ENCODE peak calls at places on chromosomes 12 and 14, in nine cellular contexts. V is A549, B is HepG2, R is GM12878, M is GM23338, H is SK-N-SH, Q is HL-60, C is K562, W is HCT116. F is an unnamed sample.

GRCh38 chr12:6996040-6996441 is 22.2 kb downstream of the LPCAT3 start:
- DNase-seq in H (no peak), V (no peak), B (peak), M (no peak), C (peak), R (no peak), W (peak), Q (peak), F (no peak)

GRCh38 chr12:3747976-3748619 is 4.8 kb downstream of the CRACR2A start:
- DNase-seq in W (no peak), Q (no peak), C (no peak), M (no peak), R (no peak), B (no peak), H (no peak), V (no peak), F (no peak)

GRCh38 chr12:6688543-6688999 is 604 bp downstream of the ZNF384 start:
- DNase-seq in M (no peak), V (no peak), W (no peak), C (no peak), Q (peak), R (peak), H (peak), B (no peak), F (no peak)

GRCh38 chr12:103198499-103198898 is 241.0 kb downstream of the ASCL1 start:
- DNase-seq in B (no peak), H (no peak), Q (no peak), W (no peak), V (no peak), M (peak), C (no peak), R (no peak), F (no peak)

GRCh38 chr12:131351319-131352028 is 359.4 kb upstream of the SFSWAP start:
- DNase-seq in W (peak), Q (no peak), M (no peak), R (peak), V (peak), B (no peak), H (peak), C (peak), F (no peak)

GRCh38 chr12:95066091-95066855 is 7.1 kb downstream of the NR2C1 start:
- DNase-seq in V (no peak), M (no peak), H (no peak), W (no peak), C (no peak), B (no peak), Q (no peak), R (no peak), F (no peak)

GRCh38 chr12:6772331-6772695 is at the start of gene LAG3:
- DNase-seq in B (no peak), H (no peak), R (no peak), W (no peak), Q (no peak), C (no peak), V (no peak), M (no peak), F (no peak)

GRCh38 chr12:65540140-65540539 is 261.7 kb downstream of the MSRB3 start:
- DNase-seq in H (no peak), C (no peak), B (no peak), Q (no peak), W (no peak), M (no peak), R (no peak), V (no peak), F (no peak)

GRCh38 chr14:85622986-85623385 is 93.0 kb downstream of the FLRT2 start:
- DNase-seq in B (no peak), H (no peak), C (no peak), M (no peak), W (no peak), R (no peak), V (no peak), Q (no peak), F (no peak)

GRCh38 chr14:74933925-74934435 is 10.9 kb upstream of the RPS6KL1 start:
- DNase-seq in R (no peak), M (no peak), C (no peak), B (no peak), H (no peak), Q (no peak), W (no peak), V (no peak), F (no peak)

GRCh38 chr12:4451694-4452093 is 6.1 kb upstream of the FGF6 start:
- DNase-seq in B (no peak), C (no peak), V (no peak), H (no peak), R (no peak), Q (peak), M (no peak), W (no peak), F (no peak)

GRCh38 chr14:73188501-73188903 is 48.8 kb upstream of the PAPLN start:
- DNase-seq in H (no peak), R (no peak), Q (no peak), M (no peak), V (peak), B (no peak), W (no peak), C (no peak), F (no peak)

DNA sequence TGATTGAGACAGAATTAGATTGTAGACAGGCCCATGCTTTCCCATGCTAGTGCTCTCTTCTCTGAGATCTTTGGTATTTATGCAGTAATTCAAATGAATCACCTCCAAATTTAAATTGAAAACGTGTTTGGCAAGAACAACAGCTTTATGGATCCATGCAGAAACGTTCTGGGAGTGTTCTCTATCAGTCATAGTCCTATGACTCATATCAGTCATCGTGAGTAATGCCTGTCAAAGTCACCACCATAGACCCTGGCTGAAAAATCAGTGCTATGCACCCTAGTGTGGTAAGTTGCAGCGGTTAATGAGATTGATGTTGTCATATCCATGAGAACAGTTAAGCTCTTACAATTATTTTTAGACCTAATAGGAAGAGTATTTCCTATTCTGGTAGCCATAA is 90.1 kb upstream of the FOXG1 start:
- DNase-seq in V (peak), Q (no peak), C (no peak), B (no peak), H (no peak), R (no peak), W (no peak), M (no peak), F (peak)
- TF ChIP-seq REST in V (no peak), Q (no peak), C (no peak), B (no peak), H (no peak), R (no peak), W (no peak), M (no peak), F (no peak)

GRCh38 chr12:111404362-111405148 is 1.2 kb upstream of the SH2B3 start:
- DNase-seq in M (peak), H (peak), W (no peak), R (no peak), V (no peak), C (peak), Q (no peak), B (peak), F (no peak)

GRCh38 chr12:111406474-111407370 is 999 bp downstream of the SH2B3 start:
- DNase-seq in V (no peak), C (no peak), B (no peak), M (no peak), W (no peak), Q (peak), R (no peak), H (peak), F (no peak)

GRCh38 chr12:111407371-111408115 is 1.8 kb downstream of the SH2B3 start:
- DNase-seq in B (no peak), R (no peak), W (no peak), H (peak), V (no peak), Q (no peak), C (no peak), M (no peak), F (no peak)

GRCh38 chr12:111405149-111405855 is 421 bp upstream of the SH2B3 start:
- DNase-seq in V (peak), M (peak), Q (peak), W (peak), R (peak), B (peak), C (peak), H (peak), F (peak)

DNA sequence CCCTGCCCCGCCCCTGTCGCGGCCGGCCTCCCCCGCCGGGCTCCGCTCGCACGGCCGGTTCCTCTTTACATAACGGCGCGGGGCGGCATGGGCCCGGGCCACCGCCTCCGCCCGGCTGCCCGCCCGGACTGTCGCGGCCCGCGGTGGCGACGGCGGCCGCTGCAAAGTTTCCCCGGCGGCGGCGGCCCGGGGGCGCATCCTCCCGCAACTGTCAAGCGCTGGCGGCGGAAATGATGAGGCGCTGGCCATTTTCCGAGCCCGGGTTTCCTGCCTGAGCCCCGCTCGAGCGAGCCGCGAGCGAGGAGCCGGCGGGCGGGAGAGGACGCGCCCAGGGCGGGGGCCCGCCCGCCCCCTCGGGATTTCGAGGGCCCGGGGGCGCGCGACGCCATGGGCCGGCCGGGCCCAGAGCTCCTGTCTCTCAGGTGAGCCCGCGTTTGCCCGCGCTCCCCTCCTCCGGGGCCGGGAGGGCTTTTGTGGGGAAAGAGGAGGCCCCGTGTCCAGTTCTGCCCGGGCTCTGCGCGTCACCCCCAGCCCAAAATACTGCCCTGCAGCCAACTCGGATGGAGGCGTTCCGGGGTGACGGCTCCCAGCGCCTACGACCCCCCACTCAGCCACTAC is at the start of gene SH2B3:
- DNase-seq in R (no peak), V (no peak), Q (no peak), H (no peak), W (no peak), B (no peak), C (peak), M (no peak), F (no peak)
- TF ChIP-seq REST in R (no peak), V (no peak), Q (no peak), H (no peak), W (no peak), B (no peak), C (no peak), M (no peak), F (no peak)

GRCh38 chr14:33968722-33969121 is 17.8 kb upstream of the EGLN3 start:
- DNase-seq in H (no peak), Q (no peak), B (no peak), R (no peak), V (no peak), C (no peak), W (no peak), M (no peak), F (no peak)

GRCh38 chr14:33962016-33962415 is 11.1 kb upstream of the EGLN3 start:
- DNase-seq in V (no peak), R (no peak), W (no peak), M (no peak), H (no peak), B (no peak), C (no peak), Q (no peak), F (no peak)

GRCh38 chr14:33967138-33967537 is 16.3 kb upstream of the EGLN3 start:
- DNase-seq in H (no peak), W (no peak), C (no peak), M (no peak), B (no peak), R (no peak), Q (no peak), V (no peak), F (no peak)

GRCh38 chr14:33964599-33965317 is 13.9 kb upstream of the EGLN3 start:
- DNase-seq in V (no peak), C (peak), B (no peak), M (no peak), Q (no peak), R (no peak), H (no peak), W (no peak), F (no peak)

DNA sequence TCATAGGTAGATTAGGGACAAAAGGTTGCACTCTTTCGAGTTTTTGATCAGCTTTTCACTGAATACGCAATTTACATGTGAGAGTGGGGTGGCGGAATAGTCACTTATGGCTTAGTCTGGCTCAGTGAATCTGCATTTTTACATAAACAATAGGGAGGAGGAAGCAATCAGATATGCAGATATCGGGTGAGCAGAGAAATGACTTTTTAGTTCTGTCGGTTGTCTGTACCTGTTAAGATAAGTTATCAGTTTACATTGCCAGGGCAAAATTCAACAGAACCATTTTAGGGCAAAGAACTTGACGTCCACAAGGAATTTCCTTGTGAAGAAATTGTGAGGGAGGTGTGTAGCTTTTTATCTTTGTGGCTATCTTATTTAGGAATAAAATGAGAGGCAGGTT is 15.4 kb upstream of the EGLN3 start:
- DNase-seq in Q (no peak), R (no peak), B (no peak), M (no peak), V (no peak), W (no peak), H (no peak), C (no peak), F (no peak)
- TF ChIP-seq REST in Q (no peak), R (no peak), B (no peak), M (no peak), V (no peak), W (no peak), H (no peak), C (no peak), F (no peak)

GRCh38 chr14:59117754-59118153 is 70.7 kb upstream of the DAAM1 start:
- DNase-seq in M (no peak), Q (no peak), C (no peak), H (no peak), W (no peak), B (no peak), R (no peak), V (no peak), F (no peak)

GRCh38 chr14:59118171-59118570 is 70.3 kb upstream of the DAAM1 start:
- DNase-seq in R (no peak), H (no peak), V (no peak), W (no peak), Q (no peak), B (no peak), M (no peak), C (no peak), F (no peak)

GRCh38 chr14:59123526-59123925 is 64.9 kb upstream of the DAAM1 start:
- DNase-seq in M (no peak), V (no peak), W (no peak), B (no peak), H (no peak), Q (no peak), C (no peak), R (no peak), F (no peak)

GRCh38 chr14:59123975-59124374 is 64.5 kb upstream of the DAAM1 start:
- DNase-seq in H (peak), R (no peak), B (no peak), C (no peak), W (no peak), M (peak), V (peak), Q (no peak), F (no peak)

DNA sequence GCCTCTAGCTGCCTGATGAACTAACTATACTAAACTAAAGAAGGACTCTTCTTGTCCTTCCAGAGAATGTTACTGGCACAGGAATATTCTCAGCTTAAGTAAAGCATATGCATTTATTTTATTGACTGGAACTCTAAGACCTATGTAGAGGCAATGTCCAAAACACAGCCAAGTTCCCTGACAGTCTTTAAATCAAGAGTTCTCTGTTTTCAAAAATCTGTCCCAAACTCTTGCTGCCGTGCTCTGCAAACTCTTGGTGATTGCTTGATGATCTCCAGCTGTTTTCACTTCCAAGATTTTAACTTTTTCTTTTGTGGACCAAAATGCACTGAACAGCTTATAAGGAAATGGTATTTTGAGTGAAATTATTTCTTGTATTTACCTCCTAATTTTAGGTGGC is 67.5 kb upstream of the DAAM1 start:
- DNase-seq in W (no peak), C (no peak), Q (no peak), R (no peak), B (no peak), V (no peak), H (no peak), M (no peak), F (no peak)
- TF ChIP-seq REST in W (no peak), C (no peak), Q (no peak), R (no peak), B (no peak), V (no peak), H (no peak), M (no peak), F (no peak)

GRCh38 chr12:71504471-71504852 is 64.9 kb downstream of the LGR5 start:
- DNase-seq in W (no peak), M (no peak), Q (no peak), B (no peak), H (no peak), C (no peak), V (no peak), R (no peak), F (no peak)
- TF ChIP-seq REST in W (no peak), M (no peak), Q (no peak), B (no peak), H (no peak), C (no peak), V (no peak), R (no peak), F (no peak)

GRCh38 chr12:59030415-59030814 is 110.1 kb upstream of the LRIG3 start:
- DNase-seq in M (no peak), Q (no peak), C (no peak), W (no peak), R (no peak), V (no peak), H (no peak), B (no peak), F (no peak)
- TF ChIP-seq REST in M (no peak), Q (no peak), C (no peak), W (no peak), R (no peak), V (no peak), H (no peak), B (no peak), F (no peak)

GRCh38 chr14:102206901-102207300 is 67.2 kb downstream of the WDR20 start:
- DNase-seq in W (no peak), M (no peak), H (no peak), V (no peak), B (no peak), Q (no peak), C (no peak), R (no peak), F (no peak)
- TF ChIP-seq REST in W (no peak), M (no peak), H (no peak), V (no peak), B (no peak), Q (no peak), C (no peak), R (no peak), F (no peak)

DNA sequence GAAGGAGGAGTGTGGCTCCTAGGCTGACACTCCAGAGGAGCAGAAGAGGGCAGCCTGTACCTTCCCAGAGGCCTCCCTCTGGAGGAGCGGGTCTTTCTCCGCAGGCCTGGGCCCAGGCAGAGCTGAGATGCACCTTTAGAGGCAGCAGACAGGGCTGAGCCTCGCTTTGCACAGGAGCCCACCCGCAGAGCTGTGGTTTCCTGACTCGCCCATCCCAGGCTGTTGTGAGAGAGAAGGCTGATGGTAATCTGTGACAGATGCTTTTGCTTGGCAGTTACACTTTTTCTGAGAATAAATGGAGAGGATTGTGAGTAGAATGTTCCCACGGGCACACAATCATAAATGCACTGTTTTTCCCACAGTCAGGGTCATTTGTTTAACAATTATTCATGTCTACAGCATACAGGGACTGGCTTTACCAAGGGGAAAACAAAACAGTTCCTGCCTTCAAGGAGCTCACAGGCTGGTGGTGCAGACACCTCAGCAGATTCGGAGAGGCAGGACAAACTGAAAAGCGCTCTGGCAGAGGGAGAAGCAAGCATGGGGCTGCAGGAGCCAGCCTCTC is 13.9 kb downstream of the EVL start:
- DNase-seq in H (peak), Q (peak), C (peak), M (peak), W (no peak), R (no peak), V (no peak), B (no peak), F (no peak)
- TF ChIP-seq REST in H (no peak), Q (no peak), C (no peak), M (no peak), W (no peak), R (no peak), V (no peak), B (no peak), F (no peak)

DNA sequence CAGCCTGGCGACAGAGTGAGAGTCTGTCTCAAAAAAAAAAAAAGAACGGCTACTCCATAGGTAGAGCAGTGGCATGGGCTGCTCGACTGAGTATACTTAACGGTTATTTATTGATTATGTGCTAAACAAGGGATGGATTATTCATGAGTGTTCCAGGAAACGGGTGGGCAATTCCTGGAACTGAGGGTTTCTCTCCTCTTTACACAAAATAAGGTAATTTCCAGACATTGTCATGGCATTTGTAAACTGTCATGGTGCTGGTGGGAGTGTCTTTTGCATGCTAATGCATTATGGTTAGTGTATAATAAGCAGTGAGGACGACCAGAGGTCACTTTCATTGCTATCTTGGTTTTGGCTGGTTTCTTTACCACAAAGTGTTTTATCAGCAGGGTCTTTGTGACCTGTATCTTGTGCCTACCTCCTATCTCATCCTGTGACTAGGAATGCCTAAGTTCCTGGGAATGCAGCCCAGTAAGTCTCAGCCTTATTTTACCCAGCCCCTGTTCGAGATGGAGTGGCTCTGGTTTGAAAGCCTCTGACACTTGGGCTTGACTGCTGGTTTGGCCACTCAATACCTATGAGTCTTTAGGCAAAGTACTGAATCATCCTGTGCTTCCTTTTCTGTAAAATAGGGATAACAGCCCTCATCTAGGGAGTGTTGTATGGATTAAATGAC is 3.2 kb downstream of the DGLUCY start:
- DNase-seq in R (no peak), C (no peak), M (no peak), Q (no peak), H (no peak), W (no peak), V (no peak), B (no peak), F (no peak)
- TF ChIP-seq REST in R (no peak), C (no peak), M (no peak), Q (no peak), H (no peak), W (no peak), V (no peak), B (no peak), F (no peak)

F was measured in Panc1.